ENCODE peak calls at places on chromosome 2, in seven cellular contexts. K is GM23248, U is hepatocyte, H is OCI-LY7, O is HCT116, L is GM23338, I is neural progenitor cell. C is an unnamed sample.

GRCh38 chr2:54503192-54503591 is 47.1 kb downstream of the SPTBN1 start:
- DNase-seq in K (peak), U (peak), H (peak), O (no peak), L (peak), I (peak), C (peak)

GRCh38 chr2:159518321-159519005 is 97.9 kb downstream of the BAZ2B start:
- DNase-seq in K (no peak), U (no peak), H (no peak), O (no peak), L (peak), I (no peak), C (no peak)

GRCh38 chr2:22329097-22329716 is 1055.8 kb upstream of the KLHL29 start:
- DNase-seq in K (no peak), U (peak), H (no peak), O (no peak), L (no peak), I (no peak), C (no peak)

GRCh38 chr2:222052934-222053367 is 245.8 kb downstream of the PAX3 start:
- DNase-seq in K (no peak), U (no peak), H (no peak), O (peak), L (peak), I (peak), C (no peak)

GRCh38 chr2:145906356-145906755 is 1386.4 kb upstream of the ZEB2 start:
- DNase-seq in K (no peak), U (peak), H (no peak), O (peak), L (peak), I (no peak), C (peak)

GRCh38 chr2:151761193-151761592 is 26.9 kb upstream of the NEB start:
- DNase-seq in K (no peak), U (no peak), H (no peak), O (no peak), L (no peak), I (no peak), C (no peak)

GRCh38 chr2:19536136-19536535 is 177.7 kb upstream of the OSR1 start:
- DNase-seq in K (peak), U (no peak), H (no peak), O (no peak), L (no peak), I (peak), C (no peak)

GRCh38 chr2:120441744-120442471 is 96.0 kb downstream of the INHBB start:
- DNase-seq in K (peak), U (peak), H (no peak), O (no peak), L (peak), I (peak), C (no peak)

GRCh38 chr2:42568431-42569115 is at the start of gene MTA3:
- DNase-seq in K (peak), U (peak), H (peak), O (no peak), L (peak), I (peak), C (peak)

GRCh38 chr2:42567806-42568429 is 514 bp upstream of the MTA3 start:
- DNase-seq in K (peak), U (peak), H (peak), O (no peak), L (peak), I (peak), C (no peak)

GRCh38 chr2:42567389-42567788 is 1.0 kb upstream of the MTA3 start:
- DNase-seq in K (peak), U (peak), H (no peak), O (no peak), L (peak), I (no peak), C (no peak)

GRCh38 chr2:42566006-42566405 is 2.4 kb upstream of the MTA3 start:
- DNase-seq in K (no peak), U (no peak), H (peak), O (no peak), L (no peak), I (no peak), C (no peak)

GRCh38 chr2:42566837-42567251 is 1.6 kb upstream of the MTA3 start:
- DNase-seq in K (peak), U (no peak), H (peak), O (no peak), L (no peak), I (no peak), C (peak)
- TF ChIP-seq EZH2phosphoT487 in K (no peak), U (no peak), H (no peak), O (no peak), L (no peak), I (no peak), C (no peak)

GRCh38 chr2:223873672-223874071 is 36.3 kb upstream of the AP1S3 start:
- DNase-seq in K (no peak), U (no peak), H (no peak), O (no peak), L (no peak), I (no peak), C (no peak)

GRCh38 chr2:223882715-223883114 is 45.3 kb upstream of the AP1S3 start:
- DNase-seq in K (no peak), U (no peak), H (no peak), O (no peak), L (no peak), I (no peak), C (no peak)

GRCh38 chr2:223880779-223881178 is 43.4 kb upstream of the AP1S3 start:
- DNase-seq in K (no peak), U (no peak), H (no peak), O (no peak), L (no peak), I (no peak), C (no peak)

DNA sequence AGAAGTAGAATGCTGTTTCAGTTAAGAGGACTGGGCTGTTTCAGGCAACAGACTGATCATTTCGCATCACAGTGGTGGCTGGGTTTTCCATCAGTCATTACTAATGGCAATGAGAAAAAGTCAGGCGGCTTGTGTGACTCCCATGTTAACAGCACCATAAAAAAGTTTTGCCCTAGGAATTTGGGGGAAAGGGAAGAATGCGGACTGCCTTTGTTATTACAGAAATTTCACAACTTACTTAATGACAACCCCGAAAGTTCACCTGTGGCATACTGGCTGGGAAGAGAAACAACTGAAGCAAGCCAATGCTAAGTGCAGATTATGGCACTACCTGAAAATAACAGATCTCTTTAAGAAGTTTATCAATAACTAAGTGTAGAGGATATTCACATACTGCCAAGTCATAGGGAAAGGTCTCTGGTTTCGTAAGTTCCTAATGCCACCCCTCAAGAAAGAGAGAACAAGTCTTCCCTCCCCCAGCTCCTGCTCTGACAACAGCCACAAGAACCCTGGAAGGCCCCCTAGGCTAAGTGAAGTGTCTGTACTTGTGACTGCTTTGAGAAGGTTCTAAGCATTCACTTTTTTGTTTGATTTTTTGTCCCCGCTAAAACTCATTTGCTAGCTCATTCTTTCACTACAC is 40.5 kb upstream of the AP1S3 start:
- DNase-seq in K (no peak), U (no peak), H (no peak), O (no peak), L (no peak), I (no peak), C (no peak)
- TF ChIP-seq EZH2phosphoT487 in K (no peak), U (no peak), H (no peak), O (no peak), L (no peak), I (no peak), C (no peak)

GRCh38 chr2:25976884-25977741 is 5.2 kb downstream of the KIF3C start:
- DNase-seq in K (peak), U (no peak), H (no peak), O (no peak), L (no peak), I (peak), C (no peak)
- TF ChIP-seq EZH2phosphoT487 in K (no peak), U (no peak), H (no peak), O (no peak), L (no peak), I (no peak), C (no peak)

DNA sequence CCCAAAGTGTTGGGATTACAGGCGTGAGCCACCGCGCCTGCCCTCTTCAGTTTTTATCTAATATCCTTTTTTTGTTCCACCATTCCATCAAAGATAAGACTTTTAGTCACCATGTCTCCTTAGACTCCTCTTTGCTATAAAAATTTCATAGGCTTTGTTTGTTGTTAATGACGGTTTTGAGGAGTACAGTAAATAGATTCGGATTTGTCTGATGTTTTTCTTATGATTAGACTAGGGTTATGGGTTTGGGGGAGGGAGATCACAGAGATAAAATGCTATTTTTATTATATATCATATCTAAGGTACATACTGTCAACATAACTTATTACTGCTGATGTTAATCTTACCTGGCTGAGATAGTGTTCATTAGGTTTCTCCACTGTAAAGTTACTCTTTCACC is 6.2 kb downstream of the IL36B start:
- DNase-seq in K (no peak), U (no peak), H (no peak), O (no peak), L (no peak), I (no peak), C (no peak)
- TF ChIP-seq EZH2phosphoT487 in K (no peak), U (no peak), H (no peak), O (no peak), L (no peak), I (no peak), C (no peak)

GRCh38 chr2:232632229-232632903 is 1.0 kb upstream of the EFHD1 start:
- DNase-seq in K (no peak), U (no peak), H (no peak), O (no peak), L (no peak), I (no peak), C (no peak)

GRCh38 chr2:232635820-232636219 is 2.4 kb downstream of the EFHD1 start:
- DNase-seq in K (no peak), U (no peak), H (no peak), O (no peak), L (no peak), I (no peak), C (no peak)

GRCh38 chr2:232632904-232633412 is 446 bp upstream of the EFHD1 start:
- DNase-seq in K (peak), U (peak), H (no peak), O (no peak), L (peak), I (peak), C (no peak)

GRCh38 chr2:232634319-232635150 is 1.1 kb downstream of the EFHD1 start:
- DNase-seq in K (no peak), U (no peak), H (no peak), O (no peak), L (peak), I (peak), C (no peak)

GRCh38 chr2:232633413-232634318 is at the start of gene EFHD1:
- DNase-seq in K (peak), U (peak), H (no peak), O (no peak), L (peak), I (peak), C (peak)
- TF ChIP-seq EZH2phosphoT487 in K (peak), U (no peak), H (no peak), O (no peak), L (no peak), I (no peak), C (no peak)

GRCh38 chr2:9844581-9844980 is 1.3 kb downstream of the TAF1B start:
- DNase-seq in K (peak), U (no peak), H (peak), O (no peak), L (no peak), I (no peak), C (peak)
- TF ChIP-seq EZH2phosphoT487 in K (no peak), U (no peak), H (no peak), O (no peak), L (no peak), I (no peak), C (no peak)

DNA sequence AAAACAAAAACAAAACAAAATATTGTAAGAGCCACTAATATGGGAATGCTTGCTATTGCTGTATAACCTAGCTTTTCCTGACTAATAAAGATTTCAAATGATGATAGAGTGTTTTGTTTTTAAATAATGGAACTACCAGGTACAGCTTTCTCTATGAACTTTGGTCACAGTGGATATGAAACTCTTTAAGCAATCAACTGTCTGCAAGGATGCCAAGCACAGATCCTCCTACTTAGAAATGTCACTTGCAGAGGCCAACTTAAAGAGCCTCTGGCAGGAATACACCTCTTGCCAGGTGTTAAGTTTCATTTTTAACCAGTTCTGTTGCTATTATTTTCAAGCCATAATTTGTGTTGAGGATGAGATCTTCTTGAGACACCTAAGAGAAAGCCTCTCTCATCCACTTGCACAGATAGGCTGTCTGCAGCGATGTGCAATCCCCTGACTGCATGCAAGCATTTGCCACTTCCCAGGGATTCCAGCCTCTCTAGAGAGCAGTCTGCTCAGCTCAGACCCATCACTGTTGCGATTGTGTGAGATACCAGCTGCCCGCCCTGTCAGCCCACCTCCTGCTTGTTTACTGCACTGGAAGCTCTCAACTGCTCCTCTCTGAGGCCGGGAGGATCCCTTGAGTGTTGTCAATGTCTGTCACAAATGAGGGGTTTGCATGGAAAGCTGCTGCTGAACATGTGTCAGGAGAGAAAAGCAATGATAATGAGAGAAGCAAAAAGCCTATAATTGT is 86.1 kb upstream of the SCG2 start:
- DNase-seq in K (no peak), U (peak), H (no peak), O (no peak), L (peak), I (peak), C (no peak)
- TF ChIP-seq EZH2phosphoT487 in K (no peak), U (no peak), H (no peak), O (no peak), L (no peak), I (no peak), C (no peak)

C was measured in MM.1S.